ENCODE peak calls at places on chromosomes 13 and 19, in seven cellular contexts. One of them, this sample, is unnamed.

GRCh38 chr19:4870025-4870700 is 2.7 kb upstream of the PLIN3 start:
- DNase-seq in tibial artery: no peak
- DNase-seq in small intestine: peak
- DNase-seq in naive thymus-derived CD4-positive, alpha-beta T cell: no peak
- DNase-seq in CD8-positive, alpha-beta T cell: no peak
- DNase-seq in mammary epithelial cell: peak
- DNase-seq in CD4-positive, alpha-beta memory T cell: no peak
- DNase-seq in this sample: peak

GRCh38 chr13:76886005-76886291 is 257 bp downstream of the KCTD12 start:
- DNase-seq in tibial artery: no peak
- DNase-seq in CD8-positive, alpha-beta T cell: no peak
- DNase-seq in mammary epithelial cell: no peak
- DNase-seq in naive thymus-derived CD4-positive, alpha-beta T cell: no peak
- DNase-seq in CD4-positive, alpha-beta memory T cell: no peak
- DNase-seq in small intestine: no peak
- DNase-seq in this sample: no peak

GRCh38 chr19:55958356-55958755 is 10.7 kb downstream of the NLRP8 start:
- DNase-seq in naive thymus-derived CD4-positive, alpha-beta T cell: no peak
- DNase-seq in tibial artery: no peak
- DNase-seq in CD4-positive, alpha-beta memory T cell: no peak
- DNase-seq in CD8-positive, alpha-beta T cell: no peak
- DNase-seq in mammary epithelial cell: no peak
- DNase-seq in small intestine: no peak
- DNase-seq in this sample: no peak

GRCh38 chr13:114119196-114119595 is 13.2 kb downstream of the RASA3 start:
- DNase-seq in small intestine: no peak
- DNase-seq in tibial artery: no peak
- DNase-seq in naive thymus-derived CD4-positive, alpha-beta T cell: peak
- DNase-seq in CD4-positive, alpha-beta memory T cell: no peak
- DNase-seq in mammary epithelial cell: peak
- DNase-seq in CD8-positive, alpha-beta T cell: no peak
- DNase-seq in this sample: no peak

GRCh38 chr13:99165753-99166587 is 34.7 kb upstream of the UBAC2 start:
- DNase-seq in naive thymus-derived CD4-positive, alpha-beta T cell: no peak
- DNase-seq in tibial artery: no peak
- DNase-seq in mammary epithelial cell: no peak
- DNase-seq in small intestine: no peak
- DNase-seq in CD4-positive, alpha-beta memory T cell: no peak
- DNase-seq in CD8-positive, alpha-beta T cell: no peak
- DNase-seq in this sample: no peak

GRCh38 chr13:80931766-80932165 is 590.8 kb upstream of the SPRY2 start:
- DNase-seq in CD8-positive, alpha-beta T cell: no peak
- DNase-seq in naive thymus-derived CD4-positive, alpha-beta T cell: no peak
- DNase-seq in small intestine: no peak
- DNase-seq in CD4-positive, alpha-beta memory T cell: no peak
- DNase-seq in tibial artery: no peak
- DNase-seq in mammary epithelial cell: no peak
- DNase-seq in this sample: no peak

GRCh38 chr13:87355451-87355850 is 315.7 kb upstream of the SLITRK5 start:
- DNase-seq in small intestine: no peak
- DNase-seq in mammary epithelial cell: no peak
- DNase-seq in CD4-positive, alpha-beta memory T cell: no peak
- DNase-seq in tibial artery: no peak
- DNase-seq in naive thymus-derived CD4-positive, alpha-beta T cell: no peak
- DNase-seq in CD8-positive, alpha-beta T cell: no peak
- DNase-seq in this sample: no peak

GRCh38 chr13:39364797-39365468 is 238.1 kb downstream of the LHFPL6 start:
- DNase-seq in mammary epithelial cell: peak
- DNase-seq in CD4-positive, alpha-beta memory T cell: no peak
- DNase-seq in small intestine: no peak
- DNase-seq in naive thymus-derived CD4-positive, alpha-beta T cell: no peak
- DNase-seq in CD8-positive, alpha-beta T cell: no peak
- DNase-seq in tibial artery: no peak
- DNase-seq in this sample: peak

GRCh38 chr19:33299061-33299665 is 3.2 kb downstream of the CEBPA start:
- DNase-seq in CD8-positive, alpha-beta T cell: no peak
- DNase-seq in naive thymus-derived CD4-positive, alpha-beta T cell: no peak
- DNase-seq in CD4-positive, alpha-beta memory T cell: no peak
- DNase-seq in tibial artery: no peak
- DNase-seq in mammary epithelial cell: no peak
- DNase-seq in small intestine: no peak
- DNase-seq in this sample: no peak

GRCh38 chr19:13208131-13208963 is 58.1 kb downstream of the IER2 start:
- DNase-seq in naive thymus-derived CD4-positive, alpha-beta T cell: peak
- DNase-seq in CD4-positive, alpha-beta memory T cell: peak
- DNase-seq in CD8-positive, alpha-beta T cell: peak
- DNase-seq in tibial artery: peak
- DNase-seq in mammary epithelial cell: no peak
- DNase-seq in small intestine: no peak
- DNase-seq in this sample: no peak

GRCh38 chr19:17812099-17812498 is 9.2 kb downstream of the INSL3 start:
- DNase-seq in small intestine: no peak
- DNase-seq in mammary epithelial cell: no peak
- DNase-seq in CD4-positive, alpha-beta memory T cell: no peak
- DNase-seq in CD8-positive, alpha-beta T cell: no peak
- DNase-seq in naive thymus-derived CD4-positive, alpha-beta T cell: no peak
- DNase-seq in tibial artery: no peak
- DNase-seq in this sample: no peak

GRCh38 chr19:34662919-34663318 is 14.0 kb downstream of the SCGB2B2 start:
- DNase-seq in mammary epithelial cell: peak
- DNase-seq in tibial artery: no peak
- DNase-seq in naive thymus-derived CD4-positive, alpha-beta T cell: peak
- DNase-seq in small intestine: peak
- DNase-seq in CD8-positive, alpha-beta T cell: peak
- DNase-seq in CD4-positive, alpha-beta memory T cell: peak
- DNase-seq in this sample: no peak

GRCh38 chr13:42272115-42272756 is at the start of gene AKAP11:
- DNase-seq in CD8-positive, alpha-beta T cell: peak
- DNase-seq in small intestine: peak
- DNase-seq in CD4-positive, alpha-beta memory T cell: peak
- DNase-seq in naive thymus-derived CD4-positive, alpha-beta T cell: no peak
- DNase-seq in mammary epithelial cell: peak
- DNase-seq in tibial artery: peak
- DNase-seq in this sample: no peak

GRCh38 chr13:42270160-42270856 is 1.6 kb upstream of the AKAP11 start:
- DNase-seq in small intestine: no peak
- DNase-seq in tibial artery: no peak
- DNase-seq in naive thymus-derived CD4-positive, alpha-beta T cell: no peak
- DNase-seq in CD4-positive, alpha-beta memory T cell: no peak
- DNase-seq in CD8-positive, alpha-beta T cell: no peak
- DNase-seq in mammary epithelial cell: no peak
- DNase-seq in this sample: no peak

GRCh38 chr13:42272776-42273175 is 824 bp downstream of the AKAP11 start:
- DNase-seq in CD4-positive, alpha-beta memory T cell: peak
- DNase-seq in mammary epithelial cell: no peak
- DNase-seq in CD8-positive, alpha-beta T cell: no peak
- DNase-seq in small intestine: no peak
- DNase-seq in naive thymus-derived CD4-positive, alpha-beta T cell: peak
- DNase-seq in tibial artery: no peak
- DNase-seq in this sample: no peak

GRCh38 chr13:42271337-42272114 is 426 bp upstream of the AKAP11 start:
- DNase-seq in tibial artery: peak
- DNase-seq in small intestine: peak
- DNase-seq in naive thymus-derived CD4-positive, alpha-beta T cell: peak
- DNase-seq in mammary epithelial cell: peak
- DNase-seq in CD8-positive, alpha-beta T cell: peak
- DNase-seq in CD4-positive, alpha-beta memory T cell: peak
- DNase-seq in this sample: peak

GRCh38 chr13:42270857-42271215 is 1.1 kb upstream of the AKAP11 start:
- DNase-seq in naive thymus-derived CD4-positive, alpha-beta T cell: no peak
- DNase-seq in tibial artery: no peak
- DNase-seq in CD4-positive, alpha-beta memory T cell: no peak
- DNase-seq in mammary epithelial cell: no peak
- DNase-seq in small intestine: no peak
- DNase-seq in CD8-positive, alpha-beta T cell: no peak
- DNase-seq in this sample: no peak
- H3K27ac ChIP-seq in naive thymus-derived CD4-positive, alpha-beta T cell: peak
- H3K27ac ChIP-seq in tibial artery: peak
- H3K27ac ChIP-seq in CD4-positive, alpha-beta memory T cell: peak
- H3K27ac ChIP-seq in mammary epithelial cell: peak
- H3K27ac ChIP-seq in small intestine: no peak
- H3K27ac ChIP-seq in CD8-positive, alpha-beta T cell: peak
- H3K27ac ChIP-seq in this sample: no peak

GRCh38 chr13:111183959-111184684 is 69.0 kb downstream of the ARHGEF7 start:
- DNase-seq in mammary epithelial cell: no peak
- DNase-seq in CD4-positive, alpha-beta memory T cell: no peak
- DNase-seq in CD8-positive, alpha-beta T cell: peak
- DNase-seq in small intestine: no peak
- DNase-seq in tibial artery: no peak
- DNase-seq in naive thymus-derived CD4-positive, alpha-beta T cell: no peak
- DNase-seq in this sample: no peak

GRCh38 chr13:111186305-111186930 is 71.3 kb downstream of the ARHGEF7 start:
- DNase-seq in tibial artery: no peak
- DNase-seq in CD8-positive, alpha-beta T cell: no peak
- DNase-seq in small intestine: no peak
- DNase-seq in CD4-positive, alpha-beta memory T cell: no peak
- DNase-seq in mammary epithelial cell: no peak
- DNase-seq in naive thymus-derived CD4-positive, alpha-beta T cell: no peak
- DNase-seq in this sample: no peak

GRCh38 chr13:111183087-111183645 is 68.1 kb downstream of the ARHGEF7 start:
- DNase-seq in tibial artery: no peak
- DNase-seq in small intestine: no peak
- DNase-seq in mammary epithelial cell: no peak
- DNase-seq in CD4-positive, alpha-beta memory T cell: peak
- DNase-seq in CD8-positive, alpha-beta T cell: no peak
- DNase-seq in naive thymus-derived CD4-positive, alpha-beta T cell: peak
- DNase-seq in this sample: no peak

GRCh38 chr13:111184685-111185401 is 69.7 kb downstream of the ARHGEF7 start:
- DNase-seq in naive thymus-derived CD4-positive, alpha-beta T cell: peak
- DNase-seq in small intestine: peak
- DNase-seq in CD4-positive, alpha-beta memory T cell: peak
- DNase-seq in CD8-positive, alpha-beta T cell: peak
- DNase-seq in tibial artery: no peak
- DNase-seq in mammary epithelial cell: no peak
- DNase-seq in this sample: no peak

DNA sequence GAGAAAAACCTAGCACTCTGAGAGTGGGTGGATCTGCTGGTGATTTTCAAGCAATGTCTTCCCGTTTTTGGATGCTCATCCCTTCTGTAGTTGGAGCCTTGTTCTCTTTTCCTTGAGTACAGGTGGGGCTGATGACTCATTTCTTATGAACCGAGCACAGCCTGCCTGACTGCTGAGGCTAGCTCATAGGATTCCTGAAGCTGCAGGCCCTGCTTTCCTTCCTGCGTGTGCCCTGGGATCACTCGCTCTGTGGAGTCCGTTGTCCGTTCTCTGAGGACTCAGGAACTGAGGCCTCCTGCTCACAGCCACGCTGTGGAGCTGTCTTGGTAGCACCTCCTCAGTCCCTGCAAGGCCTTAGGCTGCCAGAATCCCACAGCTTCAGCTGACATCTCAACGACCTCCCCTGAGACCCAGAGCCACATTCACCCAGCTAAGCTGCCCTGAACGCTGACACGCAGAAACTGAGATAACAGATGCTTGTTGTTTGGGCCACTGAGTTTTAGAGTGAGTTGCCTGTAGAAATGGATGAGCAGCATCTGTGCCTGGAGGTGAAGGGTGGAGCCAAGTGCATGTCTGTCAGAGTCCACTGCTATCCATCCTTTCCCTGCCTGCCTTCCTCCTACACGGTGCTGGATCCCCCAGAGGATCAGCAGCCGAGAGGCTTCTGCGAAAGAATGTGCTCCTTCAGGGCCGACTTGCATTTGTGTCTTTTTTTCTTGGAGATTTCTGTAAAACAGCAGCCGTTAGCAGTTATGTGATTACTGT is 73.0 kb downstream of the ARHGEF7 start:
- DNase-seq in CD4-positive, alpha-beta memory T cell: no peak
- DNase-seq in mammary epithelial cell: peak
- DNase-seq in naive thymus-derived CD4-positive, alpha-beta T cell: no peak
- DNase-seq in tibial artery: no peak
- DNase-seq in CD8-positive, alpha-beta T cell: no peak
- DNase-seq in small intestine: peak
- DNase-seq in this sample: peak
- H3K27ac ChIP-seq in CD4-positive, alpha-beta memory T cell: no peak
- H3K27ac ChIP-seq in mammary epithelial cell: peak
- H3K27ac ChIP-seq in naive thymus-derived CD4-positive, alpha-beta T cell: no peak
- H3K27ac ChIP-seq in tibial artery: peak
- H3K27ac ChIP-seq in CD8-positive, alpha-beta T cell: no peak
- H3K27ac ChIP-seq in small intestine: peak
- H3K27ac ChIP-seq in this sample: peak

DNA sequence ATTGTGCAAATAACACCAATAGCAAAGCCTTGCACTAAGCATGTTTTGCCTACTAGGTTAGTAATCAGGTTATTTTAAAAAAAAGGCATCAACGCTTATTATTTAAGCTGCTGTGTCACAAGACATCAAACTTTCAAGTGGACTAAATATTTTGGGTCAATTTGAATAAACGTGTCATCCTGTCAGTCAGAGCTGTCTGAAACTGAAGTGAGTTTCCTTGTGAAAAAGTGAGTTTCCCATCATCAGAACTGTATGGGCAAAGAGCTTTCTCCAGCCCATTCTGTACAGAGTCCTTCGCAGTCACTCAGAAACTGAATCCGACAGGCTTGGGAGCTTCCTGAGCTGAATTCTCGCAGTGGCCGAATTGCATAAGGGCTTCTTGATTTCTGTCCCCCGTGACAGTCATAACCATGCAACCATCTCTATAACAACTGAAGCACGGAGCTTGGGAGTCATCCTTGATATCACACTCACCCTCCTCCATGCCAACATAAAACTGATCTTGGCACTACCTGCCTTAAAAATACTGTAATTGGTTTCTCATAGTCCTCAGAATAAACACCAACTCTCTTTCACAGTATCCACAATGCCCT is 139.8 kb downstream of the MIPEP start:
- DNase-seq in CD8-positive, alpha-beta T cell: no peak
- DNase-seq in mammary epithelial cell: no peak
- DNase-seq in CD4-positive, alpha-beta memory T cell: no peak
- DNase-seq in naive thymus-derived CD4-positive, alpha-beta T cell: no peak
- DNase-seq in tibial artery: no peak
- DNase-seq in small intestine: no peak
- DNase-seq in this sample: no peak
- H3K27ac ChIP-seq in CD8-positive, alpha-beta T cell: no peak
- H3K27ac ChIP-seq in mammary epithelial cell: no peak
- H3K27ac ChIP-seq in CD4-positive, alpha-beta memory T cell: no peak
- H3K27ac ChIP-seq in naive thymus-derived CD4-positive, alpha-beta T cell: no peak
- H3K27ac ChIP-seq in tibial artery: no peak
- H3K27ac ChIP-seq in small intestine: no peak
- H3K27ac ChIP-seq in this sample: no peak

DNA sequence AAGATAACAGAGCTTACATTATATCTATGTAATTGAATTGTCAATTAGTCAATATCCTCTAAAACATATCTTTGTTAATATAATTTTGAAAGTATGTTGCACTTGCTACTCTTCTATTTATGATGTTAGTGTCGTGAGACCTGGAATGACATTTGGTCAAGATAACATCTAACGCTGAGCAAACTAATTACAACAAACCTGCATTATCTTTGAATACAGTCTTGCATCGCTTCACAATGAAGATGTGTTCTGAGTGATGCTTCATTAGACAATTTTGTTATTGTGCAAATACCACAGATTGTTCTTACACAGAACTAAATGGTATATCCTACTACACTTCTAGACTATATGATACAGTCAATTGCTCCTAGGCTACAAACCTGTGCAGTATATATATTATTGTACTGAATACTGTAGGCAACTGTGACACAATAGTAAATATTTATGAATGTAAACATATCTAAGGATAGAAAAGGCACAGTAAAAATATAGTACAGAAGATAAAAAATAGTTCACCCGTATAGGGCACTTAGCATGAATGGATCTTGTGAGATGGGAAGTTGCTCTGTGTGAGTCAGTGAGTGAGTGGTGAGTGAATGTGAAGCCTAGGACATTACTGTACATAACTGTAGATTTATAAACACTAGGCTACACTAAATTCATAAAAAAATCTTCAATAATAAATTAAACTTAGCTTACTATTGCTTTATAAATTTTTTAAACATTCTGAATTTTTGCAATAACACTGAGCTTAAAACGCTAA is 1773.8 kb downstream of the PCDH9 start:
- DNase-seq in naive thymus-derived CD4-positive, alpha-beta T cell: no peak
- DNase-seq in small intestine: no peak
- DNase-seq in CD4-positive, alpha-beta memory T cell: no peak
- DNase-seq in tibial artery: no peak
- DNase-seq in CD8-positive, alpha-beta T cell: no peak
- DNase-seq in mammary epithelial cell: no peak
- DNase-seq in this sample: no peak
- H3K27ac ChIP-seq in naive thymus-derived CD4-positive, alpha-beta T cell: no peak
- H3K27ac ChIP-seq in small intestine: no peak
- H3K27ac ChIP-seq in CD4-positive, alpha-beta memory T cell: no peak
- H3K27ac ChIP-seq in tibial artery: no peak
- H3K27ac ChIP-seq in CD8-positive, alpha-beta T cell: no peak
- H3K27ac ChIP-seq in mammary epithelial cell: no peak
- H3K27ac ChIP-seq in this sample: no peak